ENCODE peak calls at places on chromosomes 2 and 18, in ten cellular contexts. Z is PC-9, L is bronchial epithelial cell, Y is mammary epithelial cell, U is right lobe of liver, W is keratinocyte, T is adrenal gland, J is transverse colon, A is cardiac muscle cell, K is K562. E is an unnamed sample.

GRCh38 chr2:184261818-184262217 is 336.5 kb upstream of the ZNF804A start:
- DNase-seq in Z (no peak), L (no peak), Y (no peak), U (peak; percentile 77), W (no peak), T (no peak), J (no peak), A (no peak), K (no peak), E (no peak)

GRCh38 chr2:224086226-224086911 is 47.3 kb upstream of the SERPINE2 start:
- DNase-seq in Z (peak; percentile 70), L (peak; percentile 99), Y (peak; percentile 97), U (no peak), W (peak; percentile 74), T (no peak), J (no peak), A (no peak), K (no peak), E (peak; percentile 95)

GRCh38 chr2:61727746-61728145 is 126.1 kb downstream of the FAM161A start:
- DNase-seq in Z (no peak), L (peak; percentile 20), Y (no peak), U (no peak), W (no peak), T (no peak), J (no peak), A (no peak), K (no peak), E (no peak)

GRCh38 chr2:105313877-105314276 is 15.7 kb downstream of the TGFBRAP1 start:
- DNase-seq in Z (no peak), L (no peak), Y (no peak), U (no peak), W (no peak), T (no peak), J (no peak), A (no peak), K (no peak), E (no peak)

GRCh38 chr2:146853741-146854444 is 990.9 kb upstream of the ACVR2A start:
- DNase-seq in Z (no peak), L (peak; percentile 43), Y (no peak), U (no peak), W (no peak), T (no peak), J (no peak), A (no peak), K (no peak), E (no peak)

GRCh38 chr18:58025733-58026132 is 18.3 kb upstream of the NEDD4L start:
- DNase-seq in Z (no peak), L (peak; percentile 14), Y (peak; percentile 68), U (no peak), W (no peak), T (no peak), J (no peak), A (no peak), K (no peak), E (no peak)

GRCh38 chr2:170766693-170767092 is 3.5 kb upstream of the ERICH2 start:
- DNase-seq in Z (no peak), L (no peak), Y (no peak), U (no peak), W (no peak), T (no peak), J (no peak), A (no peak), K (no peak), E (no peak)

GRCh38 chr2:163733301-163733938 is 2.4 kb downstream of the FIGN start:
- DNase-seq in Z (no peak), L (no peak), Y (no peak), U (no peak), W (no peak), T (no peak), J (no peak), A (peak; percentile 52), K (no peak), E (no peak)

GRCh38 chr2:181281206-181281832 is 175.9 kb upstream of the ITGA4 start:
- DNase-seq in Z (no peak), L (no peak), Y (no peak), U (no peak), W (no peak), T (no peak), J (no peak), A (no peak), K (no peak), E (no peak)

GRCh38 chr2:121010998-121011397 is 274.0 kb downstream of the TFCP2L1 start:
- DNase-seq in Z (no peak), L (no peak), Y (no peak), U (no peak), W (no peak), T (no peak), J (no peak), A (no peak), K (no peak), E (no peak)

GRCh38 chr2:141923657-141924056 is 207.2 kb downstream of the LRP1B start:
- DNase-seq in Z (no peak), L (peak; percentile 78), Y (peak; percentile 78), U (no peak), W (no peak), T (no peak), J (no peak), A (no peak), K (no peak), E (peak; percentile 46)

GRCh38 chr18:70429847-70430500 is 141.1 kb downstream of the SOCS6 start:
- DNase-seq in Z (no peak), L (no peak), Y (no peak), U (no peak), W (no peak), T (no peak), J (no peak), A (no peak), K (no peak), E (no peak)

GRCh38 chr2:15940661-15941482 is 522 bp downstream of the MYCN start:
- DNase-seq in Z (no peak), L (no peak), Y (peak; percentile 46), U (no peak), W (no peak), T (no peak), J (no peak), A (peak; percentile 45), K (no peak), E (no peak)

GRCh38 chr2:15943378-15943851 is 3.1 kb downstream of the MYCN start:
- DNase-seq in Z (no peak), L (no peak), Y (no peak), U (no peak), W (no peak), T (peak; percentile 35), J (peak; percentile 18), A (peak; percentile 82), K (peak; percentile 65), E (no peak)

GRCh38 chr2:15942711-15943345 is 2.5 kb downstream of the MYCN start:
- DNase-seq in Z (no peak), L (no peak), Y (no peak), U (no peak), W (no peak), T (no peak), J (no peak), A (peak; percentile 26), K (no peak), E (no peak)

GRCh38 chr2:15941483-15941853 is 1.1 kb downstream of the MYCN start:
- DNase-seq in Z (no peak), L (no peak), Y (peak; percentile 16), U (no peak), W (no peak), T (no peak), J (no peak), A (peak; percentile 85), K (no peak), E (no peak)

GRCh38 chr2:15941970-15942710 is 1.8 kb downstream of the MYCN start:
- DNase-seq in Z (no peak), L (no peak), Y (peak; percentile 15), U (no peak), W (no peak), T (no peak), J (peak; percentile 16), A (peak; percentile 55), K (no peak), E (no peak)
- H3K4me3 ChIP-seq in Z (no peak overlapping the region), L (no peak overlapping the region), Y (no peak overlapping the region), U (peak overlapping the region; percentile 43), W (no peak overlapping the region), T (no peak overlapping the region), J (peak overlapping the region; percentile 34), A (peak overlapping the region; percentile 98), K (no peak overlapping the region), E (no peak overlapping the region)

GRCh38 chr2:96391828-96392200 is 56.2 kb downstream of the NCAPH start:
- DNase-seq in Z (no peak), L (no peak), Y (no peak), U (no peak), W (no peak), T (no peak), J (no peak), A (no peak), K (no peak), E (no peak)

GRCh38 chr2:96389728-96390127 is 54.2 kb downstream of the NCAPH start:
- DNase-seq in Z (no peak), L (no peak), Y (no peak), U (no peak), W (no peak), T (no peak), J (no peak), A (no peak), K (no peak), E (no peak)

GRCh38 chr2:96391153-96391827 is 55.7 kb downstream of the NCAPH start:
- DNase-seq in Z (no peak), L (no peak), Y (no peak), U (no peak), W (no peak), T (peak; percentile 1), J (no peak), A (no peak), K (no peak), E (no peak)

GRCh38 chr2:96386470-96386869 is 50.9 kb downstream of the NCAPH start:
- DNase-seq in Z (no peak), L (no peak), Y (peak; percentile 17), U (no peak), W (no peak), T (no peak), J (no peak), A (no peak), K (no peak), E (no peak)
- TF ChIP-seq CTCF in Z (no peak), L (no peak), Y (no peak), U (no peak), W (no peak), T (no peak), J (no peak), A (no peak), K (no peak), E (no peak)

DNA sequence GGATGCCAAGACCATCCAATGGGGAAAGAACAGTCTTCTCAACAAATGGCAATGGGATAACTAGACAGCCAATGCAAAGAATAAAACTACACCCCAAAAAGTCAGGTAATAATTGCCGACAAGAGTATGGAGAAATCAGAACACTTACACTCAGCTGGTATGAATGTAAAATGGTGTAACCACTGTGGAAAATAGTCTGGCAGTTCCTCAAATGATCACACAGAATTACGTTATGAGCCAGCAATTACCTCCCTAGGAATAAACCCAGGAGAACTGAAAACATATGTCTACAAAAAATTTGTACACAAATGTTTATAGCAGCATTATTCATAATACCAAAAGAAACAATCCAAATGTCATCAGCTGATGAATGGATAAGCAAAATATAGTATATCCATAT is 8.8 kb downstream of the IWS1 start:
- DNase-seq in Z (no peak), L (no peak), Y (no peak), U (no peak), W (no peak), T (no peak), J (no peak), A (no peak), K (no peak), E (no peak)
- H3K36me3 ChIP-seq in Z (peaks cover 69% of the 10 kb centered on the region), L (peaks cover 7% of the 10 kb centered on the region), Y (peaks cover 17% of the 10 kb centered on the region), U (peaks cover 10% of the 10 kb centered on the region), W (peaks cover 10% of the 10 kb centered on the region), T (no peaks in the 10 kb centered on the region), J (no peaks in the 10 kb centered on the region), A (peaks cover 5% of the 10 kb centered on the region), K (peaks cover 83% of the 10 kb centered on the region), E (peaks cover 6% of the 10 kb centered on the region)

GRCh38 chr2:39127973-39128372 is 7.1 kb upstream of the SOS1 start:
- DNase-seq in Z (no peak), L (peak; percentile 68), Y (peak; percentile 47), U (no peak), W (no peak), T (no peak), J (peak; percentile 19), A (no peak), K (no peak), E (no peak)
- H3K4me3 ChIP-seq in Z (no peak overlapping the region), L (no peak overlapping the region), Y (no peak overlapping the region), U (no peak overlapping the region), W (no peak overlapping the region), T (no peak overlapping the region), J (no peak overlapping the region), A (no peak overlapping the region), K (no peak overlapping the region), E (no peak overlapping the region)